ENCODE peak calls at places on chromosomes 5 and 9, in ten cellular contexts. R is NCI-H460, I is GM03348, X is neural progenitor cell, S is left cardiac atrium, Z is epithelial cell of esophagus, C is psoas muscle, E is NCI-H69, N is SK-N-DZ, Q is brain microvascular endothelial cell. V is an unnamed sample.

GRCh38 chr9:98943682-98944129 is at the start of gene COL15A1:
- DNase-seq in R (no peak), I (peak; percentile 68), X (peak; percentile 86), S (peak; percentile 46), Z (no peak), C (peak; percentile 42), E (peak; percentile 68), N (no peak), Q (no peak), V (no peak)

GRCh38 chr9:123127512-123128075 is 94.1 kb downstream of the GPR21 start:
- DNase-seq in R (no peak), I (no peak), X (no peak), S (no peak), Z (no peak), C (no peak), E (no peak), N (no peak), Q (no peak), V (no peak)

GRCh38 chr5:34022131-34022705 is 14.4 kb upstream of the AMACR start:
- DNase-seq in R (no peak), I (no peak), X (no peak), S (no peak), Z (peak; percentile 35), C (no peak), E (no peak), N (no peak), Q (peak; percentile 53), V (no peak)

GRCh38 chr9:88537743-88538055 is 2.7 kb downstream of the NXNL2 start:
- DNase-seq in R (no peak), I (peak; percentile 78), X (peak; percentile 57), S (peak; percentile 79), Z (peak; percentile 39), C (peak; percentile 28), E (peak; percentile 32), N (peak; percentile 40), Q (peak; percentile 78), V (no peak)

GRCh38 chr5:113487411-113487778 is 858 bp downstream of the MCC start:
- DNase-seq in R (no peak), I (peak; percentile 35), X (peak; percentile 42), S (no peak), Z (peak; percentile 44), C (no peak), E (peak; percentile 60), N (peak; percentile 26), Q (no peak), V (peak; percentile 55)

GRCh38 chr5:178388381-178389030 is 155.9 kb upstream of the PHYKPL start:
- DNase-seq in R (no peak), I (no peak), X (no peak), S (peak; percentile 66), Z (no peak), C (peak; percentile 38), E (no peak), N (no peak), Q (peak; percentile 6), V (no peak)

GRCh38 chr5:172943283-172943841 is 15.9 kb upstream of the RPL26L1 start:
- DNase-seq in R (no peak), I (peak; percentile 85), X (peak; percentile 12), S (peak; percentile 70), Z (no peak), C (no peak), E (peak; percentile 81), N (no peak), Q (peak; percentile 87), V (no peak)

GRCh38 chr5:98470747-98471146 is 302.7 kb upstream of the RGMB start:
- DNase-seq in R (no peak), I (no peak), X (no peak), S (no peak), Z (no peak), C (no peak), E (no peak), N (no peak), Q (no peak), V (no peak)

GRCh38 chr9:110105107-110105506 is 102.9 kb downstream of the C9orf152 start:
- DNase-seq in R (no peak), I (peak; percentile 29), X (no peak), S (no peak), Z (no peak), C (no peak), E (no peak), N (no peak), Q (peak; percentile 63), V (no peak)

GRCh38 chr9:133349965-133350624 is 2.1 kb downstream of the RPL7A start:
- DNase-seq in R (no peak), I (no peak), X (no peak), S (no peak), Z (no peak), C (no peak), E (no peak), N (no peak), Q (no peak), V (no peak)

GRCh38 chr5:128019391-128019790 is 64.2 kb upstream of the SLC12A2 start:
- DNase-seq in R (no peak), I (no peak), X (no peak), S (no peak), Z (no peak), C (no peak), E (no peak), N (no peak), Q (no peak), V (no peak)

GRCh38 chr5:156755421-156756087 is 94.5 kb upstream of the PPP1R2B start:
- DNase-seq in R (no peak), I (no peak), X (no peak), S (no peak), Z (no peak), C (no peak), E (no peak), N (no peak), Q (no peak), V (no peak)